ENCODE peak calls at places on chromosomes 12 and 14, in nine cellular contexts. H, L, N, X, W, A, U, F and Z are unnamed samples.

GRCh38 chr12:65911321-65911720 is 87.0 kb downstream of the HMGA2 start:
- DNase-seq in H (no peak), L (no peak), N (no peak), X (peak), W (no peak), A (no peak), U (no peak), F (no peak), Z (no peak)

GRCh38 chr12:121062391-121063045 is 23.5 kb upstream of the OASL start:
- DNase-seq in H (no peak), L (no peak), N (no peak), X (no peak), W (no peak), A (no peak), U (no peak), F (no peak), Z (no peak)

GRCh38 chr14:57182760-57183503 is 85.8 kb downstream of the EXOC5 start:
- DNase-seq in H (peak), L (no peak), N (peak), X (peak), W (no peak), A (no peak), U (no peak), F (no peak), Z (peak)

GRCh38 chr14:64968167-64968566 is 4.0 kb downstream of the RAB15 start:
- DNase-seq in H (no peak), L (no peak), N (no peak), X (no peak), W (no peak), A (no peak), U (no peak), F (peak), Z (no peak)

GRCh38 chr14:73240816-73241480 is 3.6 kb downstream of the PAPLN start:
- DNase-seq in H (no peak), L (no peak), N (peak), X (no peak), W (no peak), A (no peak), U (no peak), F (no peak), Z (no peak)

GRCh38 chr12:71865166-71865713 is 25.7 kb downstream of the TBC1D15 start:
- DNase-seq in H (no peak), L (no peak), N (no peak), X (peak), W (peak), A (no peak), U (no peak), F (no peak), Z (no peak)

GRCh38 chr14:40694026-40694425 is 912.6 kb upstream of the LRFN5 start:
- DNase-seq in H (no peak), L (no peak), N (no peak), X (peak), W (no peak), A (no peak), U (no peak), F (no peak), Z (no peak)

GRCh38 chr12:6923003-6923732 is 4.6 kb upstream of the ATN1 start:
- DNase-seq in H (no peak), L (no peak), N (no peak), X (no peak), W (no peak), A (no peak), U (no peak), F (no peak), Z (no peak)

GRCh38 chr12:57401165-57401564 is 29.7 kb downstream of the R3HDM2 start:
- DNase-seq in H (no peak), L (no peak), N (no peak), X (no peak), W (no peak), A (no peak), U (no peak), F (no peak), Z (no peak)

GRCh38 chr12:105995986-105996385 is 142.8 kb downstream of the NUAK1 start:
- DNase-seq in H (no peak), L (no peak), N (no peak), X (peak), W (no peak), A (no peak), U (no peak), F (no peak), Z (no peak)

GRCh38 chr14:89304972-89305703 is 111.9 kb downstream of the FOXN3 start:
- DNase-seq in H (no peak), L (no peak), N (peak), X (peak), W (no peak), A (no peak), U (peak), F (no peak), Z (no peak)

GRCh38 chr12:103282124-103282523 is 213.6 kb downstream of the C12orf42 start:
- DNase-seq in H (no peak), L (no peak), N (no peak), X (no peak), W (no peak), A (no peak), U (no peak), F (no peak), Z (no peak)

GRCh38 chr14:88422919-88423318 is 37.5 kb downstream of the SPATA7 start:
- DNase-seq in H (no peak), L (no peak), N (no peak), X (peak), W (peak), A (no peak), U (no peak), F (no peak), Z (no peak)

GRCh38 chr12:76374395-76375020 is 26.3 kb upstream of the BBS10 start:
- DNase-seq in H (no peak), L (no peak), N (no peak), X (no peak), W (peak), A (no peak), U (no peak), F (no peak), Z (no peak)

GRCh38 chr14:71472281-71472960 is 459.8 kb upstream of the RGS6 start:
- DNase-seq in H (no peak), L (no peak), N (peak), X (peak), W (no peak), A (no peak), U (no peak), F (no peak), Z (no peak)

GRCh38 chr12:2557589-2557988 is 237.2 kb upstream of the FKBP4 start:
- DNase-seq in H (no peak), L (no peak), N (no peak), X (no peak), W (no peak), A (no peak), U (no peak), F (no peak), Z (no peak)

GRCh38 chr14:94180655-94181271 is 6.6 kb downstream of the PPP4R4 start:
- DNase-seq in H (peak), L (no peak), N (peak), X (peak), W (peak), A (no peak), U (no peak), F (no peak), Z (peak)

GRCh38 chr12:5343711-5344110 is 88.2 kb upstream of the NTF3 start:
- DNase-seq in H (no peak), L (no peak), N (no peak), X (no peak), W (no peak), A (no peak), U (no peak), F (no peak), Z (no peak)

GRCh38 chr12:47855502-47855901 is 35.8 kb upstream of the HDAC7 start:
- DNase-seq in H (peak), L (no peak), N (no peak), X (no peak), W (no peak), A (no peak), U (no peak), F (no peak), Z (no peak)

GRCh38 chr14:21047378-21047781 is 5.2 kb downstream of the RNASE7 start:
- DNase-seq in H (no peak), L (no peak), N (no peak), X (no peak), W (no peak), A (no peak), U (no peak), F (no peak), Z (no peak)

GRCh38 chr12:6608592-6609311 is 1.6 kb upstream of the CHD4 start:
- DNase-seq in H (peak), L (no peak), N (no peak), X (peak), W (no peak), A (no peak), U (peak), F (no peak), Z (peak)

GRCh38 chr14:35337557-35338255 is 45.5 kb downstream of the PSMA6 start:
- DNase-seq in H (peak), L (no peak), N (no peak), X (no peak), W (no peak), A (no peak), U (no peak), F (no peak), Z (no peak)

GRCh38 chr14:92644166-92644565 is 104.3 kb downstream of the LGMN start:
- DNase-seq in H (no peak), L (no peak), N (peak), X (peak), W (peak), A (no peak), U (no peak), F (no peak), Z (no peak)

GRCh38 chr14:49427117-49427516 is 159.1 kb downstream of the RPS29 start:
- DNase-seq in H (no peak), L (no peak), N (no peak), X (no peak), W (no peak), A (no peak), U (no peak), F (no peak), Z (no peak)

GRCh38 chr12:91902860-91903683 is 242.6 kb downstream of the BTG1 start:
- DNase-seq in H (no peak), L (no peak), N (no peak), X (no peak), W (peak), A (no peak), U (no peak), F (no peak), Z (no peak)

GRCh38 chr12:119036878-119037493 is 55.6 kb downstream of the SRRM4 start:
- DNase-seq in H (peak), L (no peak), N (peak), X (peak), W (no peak), A (no peak), U (no peak), F (no peak), Z (peak)

GRCh38 chr12:132278421-132279183 is 50.8 kb downstream of the GALNT9 start:
- DNase-seq in H (no peak), L (no peak), N (no peak), X (no peak), W (no peak), A (no peak), U (no peak), F (no peak), Z (no peak)

GRCh38 chr14:96060161-96060933 is 21.2 kb downstream of the C14orf132 start:
- DNase-seq in H (no peak), L (no peak), N (no peak), X (no peak), W (no peak), A (no peak), U (no peak), F (no peak), Z (no peak)

GRCh38 chr12:570949-571794 is 92.1 kb downstream of the NINJ2 start:
- DNase-seq in H (peak), L (no peak), N (no peak), X (peak), W (peak), A (no peak), U (peak), F (no peak), Z (no peak)

GRCh38 chr14:75520852-75521251 is 1.4 kb upstream of the BATF start:
- DNase-seq in H (no peak), L (no peak), N (no peak), X (no peak), W (no peak), A (no peak), U (no peak), F (no peak), Z (no peak)

GRCh38 chr14:54455363-54455762 is 14.2 kb upstream of the CNIH1 start:
- DNase-seq in H (no peak), L (no peak), N (no peak), X (no peak), W (no peak), A (no peak), U (no peak), F (no peak), Z (no peak)

GRCh38 chr14:29853272-29853671 is 74.4 kb downstream of the PRKD1 start:
- DNase-seq in H (no peak), L (no peak), N (no peak), X (no peak), W (no peak), A (no peak), U (no peak), F (no peak), Z (no peak)

GRCh38 chr12:11607313-11608081 is 42.0 kb upstream of the ETV6 start:
- DNase-seq in H (no peak), L (no peak), N (no peak), X (no peak), W (no peak), A (no peak), U (no peak), F (no peak), Z (no peak)

GRCh38 chr12:26614217-26614616 is 218.8 kb downstream of the ITPR2 start:
- DNase-seq in H (peak), L (no peak), N (peak), X (no peak), W (no peak), A (no peak), U (peak), F (peak), Z (peak)